ENCODE peak calls at places on chromosome 20, in eight cellular contexts. Y, P, I, W, J, F, M and V are unnamed samples.

GRCh38 chr20:38229376-38230252 is 30.9 kb downstream of the KIAA1755 start:
- DNase-seq in F (peak), J (no peak), P (peak), M (peak), Y (peak), W (no peak), I (no peak), V (no peak)

GRCh38 chr20:32190608-32191415 is 16.7 kb downstream of the PLAGL2 start:
- DNase-seq in W (no peak), M (no peak), J (no peak), P (peak), I (peak), F (peak), Y (peak), V (no peak)

GRCh38 chr20:62352402-62353288 is 14.5 kb downstream of the LAMA5 start:
- DNase-seq in J (no peak), P (no peak), I (no peak), M (peak), Y (no peak), F (no peak), W (no peak), V (no peak)

GRCh38 chr20:9279905-9280304 is 211.0 kb downstream of the PLCB4 start:
- DNase-seq in F (peak), I (no peak), W (no peak), M (no peak), P (no peak), Y (peak), J (no peak), V (no peak)

GRCh38 chr20:52552181-52552872 is 360.7 kb upstream of the ZFP64 start:
- DNase-seq in I (no peak), J (no peak), F (peak), M (peak), Y (no peak), W (no peak), P (peak), V (no peak)

GRCh38 chr20:1858859-1859258 is 36.3 kb upstream of the SIRPA start:
- DNase-seq in I (no peak), M (no peak), F (peak), P (no peak), Y (no peak), W (no peak), J (no peak), V (no peak)

GRCh38 chr20:24489193-24489592 is 19.8 kb downstream of the SYNDIG1 start:
- DNase-seq in W (no peak), I (no peak), F (no peak), P (no peak), M (no peak), J (no peak), Y (no peak), V (no peak)

GRCh38 chr20:38889792-38890496 is 36.3 kb upstream of the FAM83D start:
- DNase-seq in P (no peak), F (no peak), Y (no peak), J (no peak), I (no peak), M (no peak), W (no peak), V (no peak)

GRCh38 chr20:57342829-57343228 is 8.2 kb upstream of the RAE1 start:
- DNase-seq in I (no peak), F (peak), P (no peak), J (no peak), Y (no peak), W (no peak), M (peak), V (no peak)

GRCh38 chr20:6994452-6994851 is 227.0 kb downstream of the BMP2 start:
- DNase-seq in Y (no peak), M (peak), P (no peak), F (peak), I (peak), W (no peak), J (no peak), V (no peak)
- TF ChIP-seq EZH2phosphoT487 in Y (no peak), M (no peak), P (no peak), F (no peak), I (no peak), W (no peak), J (no peak), V (no peak)

DNA sequence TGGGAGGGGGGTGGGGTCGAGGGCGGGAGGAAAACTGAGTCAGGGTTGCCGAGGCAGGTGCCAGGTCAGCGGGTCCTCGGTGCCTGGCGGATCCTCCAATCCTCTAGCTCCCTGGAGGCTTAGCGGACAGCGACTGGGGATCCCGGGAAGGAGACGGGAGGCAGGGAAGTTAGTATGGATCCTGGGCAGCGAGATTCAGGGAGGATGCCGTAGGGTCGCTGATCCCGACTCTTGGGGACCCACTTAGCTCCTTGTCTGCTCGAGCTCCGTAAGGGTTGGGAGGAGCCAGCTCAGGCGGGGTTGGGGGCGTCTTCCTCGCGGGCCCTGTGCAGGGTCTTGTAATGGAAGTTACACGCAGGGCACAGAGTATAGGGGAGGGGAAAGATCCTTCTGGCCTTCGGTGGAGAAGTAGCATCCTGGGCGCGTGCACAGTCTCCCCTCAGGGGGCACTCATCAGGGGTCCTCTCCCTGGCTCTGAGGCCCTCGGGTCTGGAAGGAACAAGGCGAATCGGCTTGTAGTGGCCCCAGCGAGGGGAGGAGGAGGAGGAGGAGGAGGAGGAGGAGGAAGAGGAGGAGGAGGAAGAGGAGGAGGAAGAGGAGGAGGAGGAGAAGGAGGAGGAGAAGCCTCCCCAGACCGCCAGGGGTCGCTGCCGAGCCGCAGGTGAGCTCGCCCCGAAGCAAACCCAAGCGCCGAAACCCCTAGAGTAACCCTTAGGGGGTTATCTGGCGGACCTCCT is 6.4 kb upstream of the SLC12A5 start:
- DNase-seq in F (peak), J (no peak), M (peak), W (peak), I (peak), Y (peak), P (peak), V (peak)
- TF ChIP-seq EZH2phosphoT487 in F (no peak), J (no peak), M (no peak), W (no peak), I (no peak), Y (no peak), P (no peak), V (no peak)

GRCh38 chr20:50565874-50566273 is 55.7 kb downstream of the PTPN1 start:
- DNase-seq in F (no peak), Y (no peak), W (no peak), I (no peak), P (no peak), M (no peak), J (no peak), V (no peak)
- TF ChIP-seq EZH2phosphoT487 in F (no peak), Y (no peak), W (no peak), I (no peak), P (no peak), M (no peak), J (no peak), V (no peak)

GRCh38 chr20:50127587-50128519 is 14.9 kb upstream of the UBE2V1 start:
- DNase-seq in Y (no peak), M (no peak), F (no peak), W (no peak), I (no peak), P (no peak), J (no peak), V (no peak)

GRCh38 chr20:50128520-50128905 is 15.6 kb upstream of the UBE2V1 start:
- DNase-seq in Y (no peak), F (no peak), I (no peak), W (no peak), J (no peak), P (no peak), M (no peak), V (no peak)

GRCh38 chr20:50124496-50124895 is 11.5 kb upstream of the UBE2V1 start:
- DNase-seq in J (no peak), F (no peak), P (no peak), Y (no peak), W (no peak), M (no peak), I (no peak), V (no peak)

GRCh38 chr20:50129662-50130345 is 16.9 kb upstream of the UBE2V1 start:
- DNase-seq in Y (no peak), I (no peak), P (no peak), J (no peak), W (no peak), F (peak), M (no peak), V (no peak)

GRCh38 chr20:50126662-50127061 is 13.7 kb upstream of the UBE2V1 start:
- DNase-seq in I (peak), Y (no peak), F (no peak), J (no peak), P (no peak), W (no peak), M (no peak), V (no peak)
- TF ChIP-seq EZH2phosphoT487 in I (no peak), Y (no peak), F (no peak), J (no peak), P (no peak), W (no peak), M (no peak), V (no peak)

GRCh38 chr20:63968928-63969760 is 586 bp downstream of the ZNF512B start:
- DNase-seq in P (peak), J (no peak), M (no peak), W (no peak), F (peak), I (no peak), Y (peak), V (no peak)
- TF ChIP-seq EZH2phosphoT487 in P (no peak), J (no peak), M (no peak), W (no peak), F (no peak), I (no peak), Y (no peak), V (no peak)

DNA sequence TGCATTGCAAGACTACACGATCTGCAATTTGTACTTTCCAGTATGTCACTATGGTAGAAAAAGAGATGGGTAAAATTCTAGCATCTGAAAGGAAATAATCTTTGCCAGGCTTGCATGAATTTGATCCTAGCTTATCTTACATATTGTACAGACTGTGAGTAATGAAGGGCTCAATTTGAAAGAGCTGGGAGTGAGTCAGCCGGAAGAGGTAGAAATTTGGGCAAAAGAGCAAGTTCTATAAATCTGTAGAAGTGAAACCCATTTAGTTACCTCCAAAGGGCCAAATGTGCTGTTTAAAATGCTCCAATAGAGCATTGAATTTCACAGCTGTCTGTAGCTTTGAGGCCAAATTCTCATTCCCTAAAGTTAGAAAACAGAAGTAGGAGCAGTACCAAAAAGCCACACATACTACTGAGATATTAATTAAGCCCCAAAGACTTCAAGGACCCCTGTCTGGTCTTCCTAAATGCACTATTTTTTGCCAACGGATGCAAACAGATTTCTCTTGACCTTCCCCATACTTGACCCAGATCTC is 466.1 kb downstream of the BTBD3 start:
- DNase-seq in F (no peak), M (peak), W (no peak), P (no peak), J (no peak), Y (no peak), I (no peak), V (no peak)
- TF ChIP-seq EZH2phosphoT487 in F (no peak), M (no peak), W (no peak), P (no peak), J (no peak), Y (no peak), I (no peak), V (no peak)